ENCODE peak calls at places on chromosomes 5 and 9, in five cellular contexts. L, I, R, M and D are unnamed samples.

GRCh38 chr9:16413509-16414016 is 456.9 kb downstream of the BNC2 start:
- DNase-seq in I (no peak), L (peak; percentile 81), R (no peak), M (no peak), D (no peak)

GRCh38 chr5:11182441-11183080 is 421.5 kb upstream of the DAP start:
- DNase-seq in L (peak; percentile 1), I (no peak), M (no peak), R (no peak), D (no peak)

GRCh38 chr5:131757830-131758519 is 38.8 kb downstream of the FNIP1 start:
- DNase-seq in L (no peak), I (no peak), R (no peak), M (no peak), D (no peak)

GRCh38 chr5:171711631-171712030 is 74.0 kb upstream of the SMIM23 start:
- DNase-seq in I (no peak), L (no peak), R (no peak), M (peak; percentile 60), D (no peak)

GRCh38 chr5:172109749-172110148 is 78.3 kb downstream of the STK10 start:
- DNase-seq in I (no peak), M (no peak), R (no peak), L (no peak), D (no peak)

GRCh38 chr5:132259061-132259851 is 1.8 kb downstream of the PDLIM4 start:
- DNase-seq in L (peak; percentile 83), I (no peak), R (peak; percentile 42), M (peak; percentile 93), D (no peak)

GRCh38 chr5:137206030-137206715 is 293.0 kb downstream of the SPOCK1 start:
- DNase-seq in L (no peak), I (no peak), M (no peak), R (no peak), D (no peak)

GRCh38 chr5:29077451-29077850 is 2039.1 kb upstream of the CDH9 start:
- DNase-seq in L (no peak), M (no peak), I (no peak), R (no peak), D (no peak)

GRCh38 chr5:109102291-109102690 is 307.5 kb downstream of the PJA2 start:
- DNase-seq in R (no peak), I (no peak), L (peak; percentile 8), M (no peak), D (no peak)

GRCh38 chr5:112529525-112529924 is 110.4 kb upstream of the EPB41L4A start:
- DNase-seq in M (no peak), I (no peak), L (no peak), R (no peak), D (no peak)

GRCh38 chr5:14665949-14666741 is 1.6 kb downstream of the OTULIN start:
- DNase-seq in I (peak; percentile 4), M (no peak), R (no peak), L (no peak), D (peak; percentile 60)

GRCh38 chr5:16773990-16774389 is 157.2 kb upstream of the RETREG1 start:
- DNase-seq in M (no peak), L (peak; percentile 83), I (no peak), R (no peak), D (no peak)